ENCODE peak calls at places on chromosomes 3 and 15, in seven cellular contexts. I is HFF-Myc, N is choroid plexus epithelial cell, L is cardiac fibroblast, T is natural killer cell, E is neural crest cell, R is psoas muscle. Y is an unnamed sample.

GRCh38 chr15:84983711-84984110 is 2.1 kb downstream of the PDE8A start:
- DNase-seq in L (no peak), R (no peak), E (no peak), T (no peak), I (no peak), N (peak), Y (no peak)

GRCh38 chr3:13158871-13159270 is 85.6 kb upstream of the IQSEC1 start:
- DNase-seq in E (no peak), R (no peak), L (no peak), N (no peak), I (no peak), T (no peak), Y (no peak)

GRCh38 chr3:17023006-17023664 is 138.4 kb downstream of the PLCL2 start:
- DNase-seq in E (no peak), R (no peak), T (peak), I (no peak), N (peak), L (peak), Y (no peak)

GRCh38 chr15:67920524-67921240 is 80.8 kb upstream of the RNU6-1 start:
- DNase-seq in E (no peak), R (no peak), I (no peak), L (no peak), T (no peak), N (no peak), Y (no peak)

GRCh38 chr15:66698318-66698961 is 3.6 kb upstream of the SMAD6 start:
- DNase-seq in E (peak), L (peak), N (peak), R (peak), I (no peak), T (no peak), Y (no peak)

GRCh38 chr3:79085166-79085565 is 682.6 kb downstream of the ROBO1 start:
- DNase-seq in L (peak), E (no peak), I (peak), T (no peak), R (no peak), N (peak), Y (no peak)

GRCh38 chr3:143973352-143974021 is 1.9 kb downstream of the DIPK2A start:
- DNase-seq in L (peak), N (peak), E (no peak), R (no peak), T (no peak), I (no peak), Y (no peak)

GRCh38 chr15:100338971-100339444 is 2.8 kb downstream of the ADAMTS17 start:
- DNase-seq in L (peak), I (peak), R (peak), E (peak), N (peak), T (no peak), Y (peak)

GRCh38 chr3:20669184-20669583 is 483.2 kb upstream of the SGO1 start:
- DNase-seq in I (no peak), E (no peak), L (no peak), R (no peak), N (no peak), T (no peak), Y (no peak)

GRCh38 chr3:127734754-127735473 is 62.2 kb downstream of the ABTB1 start:
- DNase-seq in T (no peak), R (peak), E (no peak), N (peak), L (peak), I (peak), Y (no peak)

GRCh38 chr3:116141724-116142123 is 303.6 kb downstream of the LSAMP start:
- DNase-seq in I (no peak), E (no peak), R (no peak), T (no peak), N (no peak), L (no peak), Y (no peak)

GRCh38 chr3:190697901-190698300 is 164.6 kb downstream of the GMNC start:
- DNase-seq in E (no peak), I (peak), L (peak), R (no peak), N (peak), T (no peak), Y (no peak)

GRCh38 chr3:147449669-147450068 is 40.5 kb downstream of the ZIC1 start:
- DNase-seq in R (no peak), L (no peak), T (no peak), E (no peak), N (no peak), I (no peak), Y (no peak)

GRCh38 chr3:57961828-57962447 is 46.3 kb upstream of the FLNB start:
- DNase-seq in T (no peak), N (peak), E (no peak), L (peak), R (no peak), I (no peak), Y (no peak)

GRCh38 chr3:132598181-132598580 is 1.1 kb downstream of the ACKR4 start:
- DNase-seq in L (no peak), E (no peak), N (no peak), I (no peak), R (no peak), T (no peak), Y (no peak)

GRCh38 chr3:9897408-9898372 is 5.0 kb upstream of the IL17RE start:
- DNase-seq in N (no peak), L (peak), E (no peak), R (no peak), T (no peak), I (no peak), Y (no peak)

GRCh38 chr3:188573286-188573928 is 419.4 kb downstream of the LPP start:
- DNase-seq in N (no peak), R (no peak), L (no peak), T (no peak), E (no peak), I (no peak), Y (no peak)

GRCh38 chr3:141426404-141427034 is 58.2 kb downstream of the ZBTB38 start:
- DNase-seq in I (no peak), L (peak), R (peak), T (no peak), N (peak), E (no peak), Y (no peak)

GRCh38 chr15:75904241-75904631 is 558 bp downstream of the FBXO22 start:
- DNase-seq in T (no peak), R (no peak), N (peak), E (no peak), I (no peak), L (peak), Y (no peak)

GRCh38 chr3:156862338-156862737 is 36.2 kb downstream of the LEKR1 start:
- DNase-seq in T (no peak), R (no peak), I (no peak), E (no peak), L (peak), N (no peak), Y (no peak)

GRCh38 chr3:77530870-77531269 is 491.0 kb downstream of the ROBO2 start:
- DNase-seq in T (no peak), E (no peak), I (peak), L (no peak), R (no peak), N (no peak), Y (no peak)

GRCh38 chr3:55458398-55458797 is 28.7 kb downstream of the WNT5A start:
- DNase-seq in L (no peak), T (no peak), N (no peak), R (no peak), E (no peak), I (no peak), Y (no peak)

GRCh38 chr3:112097378-112097777 is 11.2 kb downstream of the C3orf52 start:
- DNase-seq in T (no peak), I (peak), N (peak), L (peak), E (no peak), R (no peak), Y (no peak)

GRCh38 chr15:41936649-41937567 is 35.4 kb downstream of the EHD4 start:
- DNase-seq in L (peak), E (no peak), T (peak), R (peak), N (peak), I (no peak), Y (peak)

GRCh38 chr3:169699070-169699469 is 35.6 kb upstream of the MECOM start:
- DNase-seq in L (peak), R (no peak), I (no peak), N (peak), E (no peak), T (no peak), Y (no peak)

GRCh38 chr3:169699536-169700050 is 36.1 kb upstream of the MECOM start:
- DNase-seq in N (peak), E (no peak), L (peak), I (no peak), T (no peak), R (peak), Y (no peak)

GRCh38 chr3:169694117-169694516 is 30.6 kb upstream of the MECOM start:
- DNase-seq in I (no peak), E (no peak), T (no peak), N (peak), R (no peak), L (peak), Y (no peak)

GRCh38 chr3:169700195-169700594 is 36.7 kb upstream of the MECOM start:
- DNase-seq in I (no peak), L (no peak), N (peak), E (no peak), R (no peak), T (no peak), Y (no peak)

GRCh38 chr3:169695051-169695450 is 31.5 kb upstream of the MECOM start:
- DNase-seq in E (no peak), T (no peak), L (peak), N (peak), I (no peak), R (no peak), Y (no peak)
- TF ChIP-seq CTCF in E (no peak), T (no peak), L (no peak), N (no peak), I (no peak), R (no peak), Y (no peak)

GRCh38 chr3:81643721-81644120 is 117.7 kb downstream of the GBE1 start:
- DNase-seq in E (no peak), R (no peak), I (peak), L (peak), T (no peak), N (peak), Y (no peak)
- TF ChIP-seq CTCF in E (peak), R (peak), I (no peak), L (no peak), T (no peak), N (peak), Y (no peak)

GRCh38 chr15:60737217-60737616 is 258.3 kb upstream of the ICE2 start:
- DNase-seq in E (no peak), T (no peak), L (no peak), R (no peak), N (no peak), I (no peak), Y (no peak)
- TF ChIP-seq CTCF in E (no peak), T (no peak), L (no peak), R (no peak), N (peak), I (no peak), Y (no peak)

GRCh38 chr3:168094877-168095610 is 680 bp downstream of the GOLIM4 start:
- DNase-seq in R (peak), I (peak), N (peak), E (peak), L (peak), T (peak), Y (peak)

GRCh38 chr3:168093229-168093628 is 2.5 kb downstream of the GOLIM4 start:
- DNase-seq in I (no peak), T (no peak), R (no peak), N (no peak), E (no peak), L (no peak), Y (no peak)

GRCh38 chr3:168095611-168096209 is at the start of gene GOLIM4:
- DNase-seq in R (peak), I (no peak), E (peak), L (peak), N (peak), T (peak), Y (no peak)

GRCh38 chr3:168093790-168094189 is 1.9 kb downstream of the GOLIM4 start:
- DNase-seq in L (no peak), T (no peak), I (no peak), R (no peak), N (no peak), E (no peak), Y (no peak)

GRCh38 chr3:168094580-168094876 is 1.2 kb downstream of the GOLIM4 start:
- DNase-seq in N (peak), R (no peak), T (no peak), E (no peak), I (no peak), L (no peak), Y (no peak)
- TF ChIP-seq CTCF in N (no peak), R (no peak), T (no peak), E (no peak), I (no peak), L (no peak), Y (no peak)

DNA sequence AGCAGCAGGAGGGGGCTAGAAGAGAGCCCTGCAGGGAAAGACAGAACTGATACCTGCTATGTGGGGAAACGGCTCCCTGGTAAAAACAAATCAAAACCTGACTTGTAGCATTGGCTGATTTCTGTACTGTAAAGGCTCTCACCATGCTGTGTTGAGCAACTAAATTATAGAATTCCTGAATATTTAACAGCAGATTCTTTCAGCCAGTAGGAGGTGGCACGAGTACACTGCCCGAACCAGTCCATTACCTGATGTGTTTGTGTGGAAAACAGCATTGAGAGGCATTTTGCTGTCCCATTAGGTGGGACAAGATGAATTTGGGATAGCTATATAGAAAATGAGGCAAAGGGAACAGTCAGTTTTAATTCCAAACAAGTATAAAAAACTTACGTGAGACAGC is 201.2 kb downstream of the ATP10A start:
- DNase-seq in T (no peak), I (no peak), N (no peak), L (no peak), R (no peak), E (no peak), Y (no peak)
- TF ChIP-seq CTCF in T (no peak), I (no peak), N (no peak), L (no peak), R (no peak), E (no peak), Y (no peak)

DNA sequence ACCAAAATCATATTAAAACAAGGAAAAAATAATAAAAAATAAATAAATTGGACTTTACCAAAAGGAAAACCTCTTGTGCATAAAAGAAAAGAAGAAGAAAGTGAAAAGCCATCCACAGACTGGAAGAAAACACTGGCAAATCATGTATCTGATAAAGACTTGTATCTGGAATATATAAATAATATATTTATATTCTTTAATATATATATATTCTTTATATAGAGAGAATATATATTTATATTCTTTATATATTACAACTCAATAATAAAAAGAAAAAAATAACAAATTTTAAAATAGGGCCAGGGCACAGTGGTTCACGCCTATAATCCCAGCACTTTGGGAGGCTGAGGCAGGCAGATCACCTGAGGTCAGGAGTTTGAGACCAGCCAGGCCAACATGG is 27.1 kb upstream of the ZNF445 start:
- DNase-seq in E (no peak), L (no peak), I (no peak), R (no peak), T (no peak), N (no peak), Y (no peak)
- TF ChIP-seq CTCF in E (no peak), L (no peak), I (no peak), R (no peak), T (no peak), N (no peak), Y (no peak)

GRCh38 chr3:8283180-8283579 is 218.4 kb upstream of the LMCD1 start:
- DNase-seq in L (no peak), N (no peak), R (no peak), T (no peak), E (no peak), I (no peak), Y (no peak)

GRCh38 chr3:8280161-8280560 is 221.5 kb upstream of the LMCD1 start:
- DNase-seq in T (no peak), L (no peak), I (no peak), N (no peak), R (no peak), E (no peak), Y (no peak)

GRCh38 chr3:8279476-8279875 is 222.1 kb upstream of the LMCD1 start:
- DNase-seq in N (no peak), I (no peak), E (no peak), T (no peak), R (no peak), L (no peak), Y (no peak)

GRCh38 chr3:8282541-8283165 is 219.0 kb upstream of the LMCD1 start:
- DNase-seq in N (no peak), L (no peak), E (no peak), I (no peak), R (no peak), T (no peak), Y (no peak)

DNA sequence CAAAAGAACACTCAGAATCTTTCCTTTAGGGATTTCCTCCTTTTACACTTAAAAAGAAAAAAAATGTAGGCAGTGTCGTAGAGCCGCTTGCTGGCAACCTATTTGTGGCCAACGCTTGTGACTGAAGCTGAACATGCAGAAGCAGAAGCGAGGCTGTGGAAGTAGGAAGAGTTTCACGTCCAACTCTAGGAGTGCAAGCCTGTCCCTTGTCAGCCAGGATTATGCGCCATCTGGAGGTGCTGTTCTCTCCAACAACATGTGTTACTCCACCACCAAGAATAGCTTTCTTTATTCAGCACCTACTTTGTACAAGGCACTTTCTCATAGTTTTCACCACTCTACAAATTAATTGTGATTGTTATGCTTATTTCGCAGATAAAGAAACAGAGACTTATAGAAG is 223.2 kb upstream of the LMCD1 start:
- DNase-seq in I (no peak), L (no peak), N (no peak), R (no peak), T (no peak), E (no peak), Y (no peak)
- TF ChIP-seq CTCF in I (no peak), L (no peak), N (no peak), R (no peak), T (no peak), E (no peak), Y (no peak)

DNA sequence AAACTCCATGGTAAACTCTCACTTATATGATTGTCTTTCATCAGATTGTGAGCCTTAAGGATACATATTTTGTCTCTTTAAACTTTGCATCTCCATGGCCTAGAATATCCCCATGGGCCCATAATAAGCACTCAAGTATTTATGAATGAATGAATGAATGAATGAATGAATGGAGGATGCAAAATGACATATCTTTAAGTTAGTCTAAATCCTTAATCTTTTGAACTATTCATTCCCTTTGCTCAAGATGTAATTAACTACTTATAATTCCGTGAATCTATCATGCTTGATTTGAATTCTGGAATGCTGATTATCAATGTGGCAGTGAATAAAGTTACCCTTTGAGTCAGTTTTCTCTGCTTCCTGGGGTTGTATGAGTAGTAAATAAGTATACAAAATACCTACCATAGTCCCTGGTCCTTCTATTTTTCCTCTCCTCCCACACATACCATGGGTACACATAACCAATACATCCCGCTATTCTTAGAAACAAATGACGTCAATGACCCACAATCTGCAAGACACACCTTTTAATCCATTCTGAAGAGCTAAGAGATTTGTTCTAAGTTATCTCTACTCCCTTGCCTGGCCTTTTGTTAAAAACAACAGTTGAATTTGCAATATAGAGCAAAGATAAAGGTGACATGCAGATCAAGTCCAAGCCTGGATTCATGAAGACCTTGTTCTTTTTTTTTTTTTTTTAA is 94.5 kb downstream of the FBN1 start:
- DNase-seq in L (peak), I (no peak), T (no peak), E (no peak), N (peak), R (no peak), Y (no peak)
- TF ChIP-seq CTCF in L (no peak), I (no peak), T (no peak), E (no peak), N (no peak), R (no peak), Y (no peak)

DNA sequence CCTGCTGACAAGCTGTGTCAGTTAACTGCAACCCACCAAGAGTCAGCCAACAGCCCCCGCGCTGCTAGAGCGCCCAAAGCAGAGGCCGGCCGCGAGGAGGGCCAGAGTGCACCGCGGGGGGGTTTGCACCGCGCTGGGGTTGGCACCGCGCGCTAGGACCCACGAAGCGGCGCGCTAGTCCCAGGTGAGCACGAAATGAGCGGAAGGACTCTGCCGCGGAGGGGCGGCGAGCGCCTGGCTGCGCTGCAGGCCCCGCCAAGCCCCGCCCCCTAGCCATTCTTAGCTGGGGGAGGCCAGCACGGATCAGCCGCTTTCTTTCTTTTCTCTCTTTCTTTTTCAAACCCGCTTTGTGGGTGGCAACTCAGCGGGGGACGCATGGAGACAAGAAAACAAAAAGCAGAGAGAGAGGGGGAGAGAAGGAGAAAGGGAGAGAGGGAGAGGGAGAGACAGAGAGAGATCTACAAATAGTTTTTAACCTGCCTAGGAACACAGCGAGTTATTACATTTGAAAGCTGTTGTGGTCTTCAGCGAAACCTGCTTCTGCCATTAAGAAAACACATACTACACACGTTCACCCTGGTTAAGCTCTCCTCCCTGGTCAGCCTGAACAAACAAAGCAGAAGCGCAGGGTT is 6.9 kb upstream of the FOXB1 start:
- DNase-seq in L (no peak), T (no peak), R (no peak), E (no peak), N (no peak), I (no peak), Y (peak)
- TF ChIP-seq CTCF in L (no peak), T (no peak), R (no peak), E (no peak), N (no peak), I (no peak), Y (no peak)

Y was measured in CD4-positive, alpha-beta T cell.